ENCODE peak calls at places on chromosomes 6 and 20, in six cellular contexts. T is NCI-H69; J is AG08395; I is HEK293T; U is body of pancreas; C is effector memory CD8-positive, alpha-beta T cell. L is an unnamed sample.

GRCh38 chr6:2026133-2026532 is 219.3 kb downstream of the GMDS start:
- DNase-seq in T (peak; percentile 53), J (no peak), I (no peak), U (no peak), C (no peak), L (no peak)

GRCh38 chr20:3784226-3784853 is 2.2 kb downstream of the CENPB start:
- DNase-seq in T (no peak), J (no peak), I (no peak), U (no peak), C (no peak), L (no peak)

GRCh38 chr6:107460074-107460631 is 789 bp upstream of the PDSS2 start:
- DNase-seq in T (peak; percentile 36), J (no peak), I (no peak), U (no peak), C (no peak), L (no peak)

GRCh38 chr20:40331699-40332098 is 357.3 kb downstream of the MAFB start:
- DNase-seq in T (peak; percentile 57), J (no peak), I (no peak), U (peak; percentile 23), C (no peak), L (no peak)

GRCh38 chr6:158654960-158655485 is 5.2 kb downstream of the SYTL3 start:
- DNase-seq in T (no peak), J (peak; percentile 67), I (no peak), U (no peak), C (no peak), L (peak; percentile 95)

GRCh38 chr6:33613794-33614166 is 7.3 kb upstream of the ITPR3 start:
- DNase-seq in T (no peak), J (peak; percentile 94), I (no peak), U (peak; percentile 19), C (no peak), L (peak; percentile 93)

GRCh38 chr6:117307655-117308054 is 42.3 kb downstream of the VGLL2 start:
- DNase-seq in T (no peak), J (no peak), I (no peak), U (no peak), C (no peak), L (no peak)

GRCh38 chr6:42745083-42745637 is 743 bp downstream of the TBCC start:
- DNase-seq in T (peak; percentile 80), J (no peak), I (peak; percentile 27), U (peak; percentile 26), C (no peak), L (peak; percentile 36)

GRCh38 chr6:111411046-111411445 is 72.0 kb downstream of the REV3L start:
- DNase-seq in T (no peak), J (no peak), I (no peak), U (no peak), C (no peak), L (no peak)

GRCh38 chr20:48609491-48609978 is 218.3 kb downstream of the PREX1 start:
- DNase-seq in T (no peak), J (no peak), I (no peak), U (no peak), C (no peak), L (no peak)

L was measured in AG10803.